ENCODE peak calls at places on chromosomes 16 and 17, in seven cellular contexts. G, V, K, E, O, C and F are unnamed samples.

GRCh38 chr17:44792276-44792675 is 33.5 kb downstream of the ADAM11 start:
- DNase-seq in G (no peak), V (no peak), K (no peak), E (no peak), O (no peak), C (no peak), F (no peak)

GRCh38 chr16:68047987-68048386 is 24.9 kb downstream of the DUS2 start:
- DNase-seq in G (no peak), V (no peak), K (no peak), E (no peak), O (no peak), C (no peak), F (no peak)

GRCh38 chr17:78661092-78661770 is 84.0 kb upstream of the DNAH17 start:
- DNase-seq in G (peak), V (no peak), K (no peak), E (no peak), O (no peak), C (no peak), F (no peak)

GRCh38 chr16:12661656-12662172 is 142.0 kb downstream of the CPPED1 start:
- DNase-seq in G (peak), V (no peak), K (peak), E (no peak), O (no peak), C (no peak), F (no peak)

GRCh38 chr17:80297996-80298560 is 37.4 kb downstream of the RNF213 start:
- DNase-seq in G (no peak), V (no peak), K (no peak), E (no peak), O (no peak), C (no peak), F (no peak)

GRCh38 chr17:52157603-52158449 is 688 bp downstream of the CA10 start:
- DNase-seq in G (no peak), V (no peak), K (peak), E (no peak), O (no peak), C (no peak), F (no peak)

GRCh38 chr17:58344047-58344790 is 7.8 kb downstream of the SUPT4H1 start:
- DNase-seq in G (no peak), V (no peak), K (peak), E (peak), O (no peak), C (peak), F (peak)

GRCh38 chr17:81096741-81097133 is 61.8 kb downstream of the BAIAP2 start:
- DNase-seq in G (no peak), V (no peak), K (no peak), E (no peak), O (no peak), C (no peak), F (no peak)

GRCh38 chr16:11587643-11588247 is 1.0 kb upstream of the LITAF start:
- DNase-seq in G (no peak), V (no peak), K (no peak), E (no peak), O (no peak), C (no peak), F (no peak)

GRCh38 chr17:40726919-40727318 is 23.4 kb upstream of the KRT24 start:
- DNase-seq in G (no peak), V (no peak), K (no peak), E (no peak), O (no peak), C (no peak), F (no peak)

GRCh38 chr16:31064882-31065461 is 9.1 kb downstream of the ZNF668 start:
- DNase-seq in G (peak), V (peak), K (no peak), E (no peak), O (peak), C (no peak), F (no peak)

GRCh38 chr17:7634384-7634783 is 4.4 kb downstream of the SHBG start:
- DNase-seq in G (no peak), V (no peak), K (no peak), E (no peak), O (peak), C (no peak), F (no peak)

GRCh38 chr16:1788095-1788707 is 5.3 kb downstream of the IGFALS start:
- DNase-seq in G (no peak), V (no peak), K (no peak), E (no peak), O (peak), C (peak), F (no peak)

GRCh38 chr16:66342294-66342900 is 24.1 kb upstream of the CDH5 start:
- DNase-seq in G (peak), V (no peak), K (peak), E (no peak), O (no peak), C (no peak), F (peak)

GRCh38 chr17:16417896-16418683 is 2.7 kb downstream of the TRPV2 start:
- DNase-seq in G (no peak), V (no peak), K (no peak), E (no peak), O (no peak), C (no peak), F (no peak)

GRCh38 chr17:68006797-68007196 is 10.5 kb upstream of the C17orf58 start:
- DNase-seq in G (no peak), V (peak), K (no peak), E (no peak), O (peak), C (no peak), F (no peak)

GRCh38 chr17:72754513-72754912 is 338.0 kb downstream of the SLC39A11 start:
- DNase-seq in G (no peak), V (no peak), K (no peak), E (no peak), O (no peak), C (no peak), F (no peak)

GRCh38 chr16:84729716-84730320 is 30.0 kb downstream of the USP10 start:
- DNase-seq in G (no peak), V (no peak), K (no peak), E (no peak), O (no peak), C (no peak), F (no peak)

GRCh38 chr16:9090101-9090959 is 1.1 kb upstream of the HAPSTR1 start:
- DNase-seq in G (no peak), V (peak), K (peak), E (peak), O (peak), C (peak), F (peak)

GRCh38 chr17:79667121-79667715 is 56.4 kb upstream of the RBFOX3 start:
- DNase-seq in G (no peak), V (no peak), K (no peak), E (no peak), O (no peak), C (no peak), F (no peak)

GRCh38 chr16:1395444-1396074 is 18.9 kb downstream of the UNKL start:
- DNase-seq in G (no peak), V (no peak), K (no peak), E (no peak), O (no peak), C (no peak), F (no peak)

GRCh38 chr16:27110524-27110896 is 43.8 kb downstream of the C16orf82 start:
- DNase-seq in G (no peak), V (no peak), K (no peak), E (no peak), O (no peak), C (no peak), F (no peak)

GRCh38 chr16:67084345-67085028 is 25.3 kb upstream of the PHAF1 start:
- DNase-seq in G (no peak), V (no peak), K (no peak), E (no peak), O (no peak), C (no peak), F (no peak)

GRCh38 chr16:67555795-67556212 is 6.5 kb upstream of the CTCF start:
- DNase-seq in G (peak), V (no peak), K (no peak), E (no peak), O (no peak), C (no peak), F (no peak)

GRCh38 chr17:16381496-16381820 is 567 bp downstream of the UBB start:
- DNase-seq in G (no peak), V (no peak), K (no peak), E (no peak), O (no peak), C (no peak), F (no peak)

GRCh38 chr17:66778531-66778930 is 56.4 kb upstream of the CACNG5 start:
- DNase-seq in G (no peak), V (no peak), K (no peak), E (no peak), O (no peak), C (no peak), F (no peak)

GRCh38 chr17:63997341-63998048 is 656 bp upstream of the PRR29 start:
- DNase-seq in G (no peak), V (no peak), K (no peak), E (no peak), O (no peak), C (no peak), F (no peak)

GRCh38 chr17:5747276-5747675 is 163.0 kb upstream of the NLRP1 start:
- DNase-seq in G (no peak), V (no peak), K (no peak), E (no peak), O (no peak), C (no peak), F (no peak)

GRCh38 chr16:80618862-80619648 is 78.3 kb downstream of the DYNLRB2 start:
- DNase-seq in G (no peak), V (no peak), K (no peak), E (no peak), O (no peak), C (no peak), F (no peak)

GRCh38 chr17:40321502-40322416 is 12.8 kb downstream of the RARA start:
- DNase-seq in G (no peak), V (peak), K (no peak), E (no peak), O (peak), C (no peak), F (no peak)

GRCh38 chr17:6455321-6455705 is 11.1 kb downstream of the PIMREG start:
- DNase-seq in G (no peak), V (no peak), K (peak), E (no peak), O (peak), C (no peak), F (peak)

GRCh38 chr17:83203073-83203471 is 123.7 kb downstream of the METRNL start:
- DNase-seq in G (no peak), V (peak), K (no peak), E (no peak), O (peak), C (no peak), F (no peak)

GRCh38 chr16:86524029-86524428 is 13.7 kb downstream of the FOXF1 start:
- DNase-seq in G (no peak), V (no peak), K (no peak), E (no peak), O (no peak), C (no peak), F (no peak)

GRCh38 chr16:19393226-19394074 is 24.2 kb upstream of the TMC5 start:
- DNase-seq in G (peak), V (no peak), K (no peak), E (no peak), O (no peak), C (no peak), F (no peak)

GRCh38 chr17:38628441-38628840 is 22.7 kb upstream of the SRCIN1 start:
- DNase-seq in G (no peak), V (no peak), K (no peak), E (no peak), O (no peak), C (no peak), F (no peak)

GRCh38 chr17:49585422-49586027 is 9.9 kb downstream of the NXPH3 start:
- DNase-seq in G (no peak), V (no peak), K (no peak), E (no peak), O (no peak), C (no peak), F (no peak)